ENCODE peak calls at places on chromosomes 2 and 18, in four cellular contexts. X, W, B and I are unnamed samples.

GRCh38 chr18:2515408-2515807 is 55.9 kb downstream of the METTL4 start:
- DNase-seq in X (no peak), W (no peak), B (no peak), I (no peak)

GRCh38 chr2:226837787-226838603 is 2.1 kb downstream of the RHBDD1 start:
- DNase-seq in X (no peak), W (no peak), B (no peak), I (no peak)

GRCh38 chr2:16313235-16313980 is 352.2 kb downstream of the CYRIA start:
- DNase-seq in X (no peak), W (no peak), B (no peak), I (no peak)

GRCh38 chr2:53567073-53567472 is 200.5 kb upstream of the CHAC2 start:
- DNase-seq in X (no peak), W (no peak), B (no peak), I (no peak)

GRCh38 chr2:16257001-16257724 is 316.8 kb downstream of the MYCN start:
- DNase-seq in X (no peak), W (no peak), B (no peak), I (no peak)

GRCh38 chr18:39053569-39053968 is 1488.0 kb upstream of the CELF4 start:
- DNase-seq in X (no peak), W (no peak), B (no peak), I (no peak)

GRCh38 chr2:128485761-128486639 is 167.3 kb upstream of the HS6ST1 start:
- DNase-seq in X (no peak), W (no peak), B (no peak), I (no peak)

GRCh38 chr2:112876971-112877361 is 34.0 kb upstream of the IL37 start:
- DNase-seq in X (no peak), W (no peak), B (no peak), I (no peak)

GRCh38 chr2:71530246-71530986 is 77.1 kb downstream of the DYSF start:
- DNase-seq in X (peak), W (no peak), B (peak), I (no peak)

GRCh38 chr2:224892574-224893204 is 149.6 kb downstream of the DOCK10 start:
- DNase-seq in X (no peak), W (no peak), B (no peak), I (no peak)

GRCh38 chr2:238969857-238970256 is 122.0 kb downstream of the TWIST2 start:
- DNase-seq in X (no peak), W (no peak), B (no peak), I (peak)

GRCh38 chr2:241821460-241822263 is 12.7 kb downstream of the NEU4 start:
- DNase-seq in X (no peak), W (no peak), B (no peak), I (peak)

GRCh38 chr2:74149249-74149530 is 1.5 kb upstream of the BOLA3 start:
- DNase-seq in X (no peak), W (no peak), B (no peak), I (no peak)

GRCh38 chr2:88429929-88430328 is 22.6 kb downstream of the FOXI3 start:
- DNase-seq in X (no peak), W (no peak), B (no peak), I (no peak)

GRCh38 chr2:216348909-216349308 is 23.4 kb downstream of the MARCHF4 start:
- DNase-seq in X (no peak), W (no peak), B (no peak), I (no peak)

GRCh38 chr18:55137602-55138001 is 178.3 kb upstream of the CCDC68 start:
- DNase-seq in X (no peak), W (no peak), B (no peak), I (no peak)

GRCh38 chr18:27860011-27860410 is 316.9 kb downstream of the CDH2 start:
- DNase-seq in X (no peak), W (no peak), B (no peak), I (no peak)

GRCh38 chr2:28838971-28839370 is 28.3 kb downstream of the SPDYA start:
- DNase-seq in X (no peak), W (no peak), B (no peak), I (no peak)

GRCh38 chr2:5290911-5291546 is 401.2 kb upstream of the SOX11 start:
- DNase-seq in X (no peak), W (no peak), B (no peak), I (no peak)
- TF ChIP-seq CTCF in X (no peak), W (no peak), B (no peak), I (no peak)

GRCh38 chr18:23587220-23587642 is 925 bp upstream of the NPC1 start:
- DNase-seq in X (no peak), W (no peak), B (no peak), I (no peak)
- TF ChIP-seq CTCF in X (peak), W (no peak), B (peak), I (no peak)

GRCh38 chr2:85018049-85018447 is 47.1 kb downstream of the KCMF1 start:
- DNase-seq in X (no peak), W (no peak), B (no peak), I (no peak)
- TF ChIP-seq CTCF in X (no peak), W (no peak), B (no peak), I (no peak)

DNA sequence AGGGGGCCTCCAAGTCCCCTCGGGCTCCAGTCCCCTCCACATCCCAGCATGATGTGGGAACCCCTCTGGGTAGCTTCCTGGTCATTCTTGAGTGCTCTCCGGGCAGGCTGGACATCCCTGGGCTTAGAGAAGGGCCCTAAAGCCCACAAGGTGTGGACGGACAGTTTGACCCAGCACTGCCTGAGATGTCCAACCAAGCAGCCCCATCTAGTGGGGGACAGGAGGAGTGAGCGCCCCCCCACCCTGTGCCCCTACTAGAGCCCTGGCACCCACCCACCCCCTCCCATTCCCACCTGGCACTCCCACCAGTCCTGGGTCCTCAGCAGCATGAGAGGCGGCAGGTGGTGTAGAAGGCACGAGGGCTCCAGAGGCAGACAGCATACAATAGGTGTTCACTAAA is 45.9 kb downstream of the CYP27C1 start:
- DNase-seq in X (no peak), W (no peak), B (peak), I (no peak)
- TF ChIP-seq CTCF in X (peak), W (no peak), B (peak), I (no peak)

GRCh38 chr2:185823773-185824172 is 85.2 kb downstream of the FSIP2 start:
- DNase-seq in X (no peak), W (no peak), B (no peak), I (no peak)

GRCh38 chr2:185825557-185825956 is 87.0 kb downstream of the FSIP2 start:
- DNase-seq in X (no peak), W (no peak), B (no peak), I (no peak)

GRCh38 chr2:185833864-185834263 is 95.3 kb downstream of the FSIP2 start:
- DNase-seq in X (no peak), W (no peak), B (no peak), I (no peak)

DNA sequence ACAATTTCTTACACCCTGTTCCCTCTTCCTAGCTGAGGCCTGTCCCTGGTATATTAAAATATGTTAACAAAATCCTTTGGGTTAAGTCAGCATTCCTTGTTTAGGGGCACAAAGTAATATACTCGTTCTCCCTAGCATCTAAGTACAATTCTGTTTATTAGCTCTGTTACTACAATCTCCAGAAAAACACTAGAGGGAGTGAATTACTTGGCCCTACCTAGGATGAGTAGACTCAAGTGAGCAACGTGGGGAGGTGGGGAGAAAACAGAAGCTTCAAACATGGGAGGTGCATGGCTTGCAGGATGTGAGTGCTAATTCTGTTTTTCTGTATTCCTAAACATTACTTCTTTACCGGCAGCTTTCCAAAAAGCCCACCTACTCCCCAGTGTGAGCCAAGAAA is 89.7 kb downstream of the FSIP2 start:
- DNase-seq in X (no peak), W (no peak), B (no peak), I (no peak)
- TF ChIP-seq CTCF in X (no peak), W (no peak), B (no peak), I (no peak)

DNA sequence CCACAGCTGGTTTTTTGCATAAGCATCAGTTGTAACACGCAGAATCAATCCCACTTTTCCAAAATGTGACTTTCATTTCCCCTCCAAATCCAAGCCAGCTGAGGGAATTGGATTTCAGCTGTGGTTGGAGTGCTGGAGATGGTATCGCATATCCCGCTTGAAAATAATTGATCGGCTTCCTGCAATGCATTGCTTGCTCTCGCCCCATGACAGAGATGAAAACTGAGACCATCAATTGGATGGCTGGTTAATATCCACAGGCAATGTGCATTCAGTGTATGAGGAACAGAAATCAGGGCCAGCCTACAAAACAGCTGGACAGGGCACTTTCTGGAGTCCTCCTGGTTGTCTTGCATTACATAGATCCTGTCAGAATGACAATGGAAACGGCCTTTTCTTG is 135.3 kb downstream of the MAIP1 start:
- DNase-seq in X (no peak), W (no peak), B (no peak), I (no peak)
- TF ChIP-seq CTCF in X (no peak), W (no peak), B (no peak), I (no peak)

GRCh38 chr2:121128741-121129659 is 156.0 kb downstream of the TFCP2L1 start:
- DNase-seq in X (peak), W (peak), B (peak), I (no peak)
- TF ChIP-seq CTCF in X (peak), W (peak), B (peak), I (no peak)

GRCh38 chr2:33134086-33134763 is 187.5 kb downstream of the LTBP1 start:
- DNase-seq in X (no peak), W (peak), B (peak), I (peak)
- TF ChIP-seq CTCF in X (no peak), W (no peak), B (no peak), I (no peak)